ENCODE peak calls at places on chromosomes 2 and 18, in five cellular contexts. H, S, X, N and K are unnamed samples.

GRCh38 chr2:227325824-227326195 is 759 bp downstream of the MFF start:
- DNase-seq in S (peak), H (peak), X (no peak), N (no peak), K (no peak)

GRCh38 chr2:10120938-10121574 is 1.5 kb upstream of the RRM2 start:
- DNase-seq in X (no peak), H (peak), S (peak), N (no peak), K (no peak)

GRCh38 chr2:217142649-217143266 is 282.9 kb upstream of the TNP1 start:
- DNase-seq in S (peak), H (peak), X (no peak), N (peak), K (peak)

GRCh38 chr2:28063492-28063962 is 173.0 kb downstream of the BABAM2 start:
- DNase-seq in N (no peak), S (no peak), H (no peak), X (no peak), K (no peak)

GRCh38 chr2:200944467-200945394 is 18.7 kb downstream of the ORC2 start:
- DNase-seq in H (peak), N (peak), S (peak), X (no peak), K (no peak)

GRCh38 chr2:7015007-7015950 is 98.1 kb downstream of the RNF144A start:
- DNase-seq in S (no peak), X (no peak), N (no peak), H (no peak), K (no peak)

GRCh38 chr2:32450851-32451250 is 94.0 kb downstream of the BIRC6 start:
- DNase-seq in N (no peak), S (no peak), X (no peak), H (no peak), K (no peak)

GRCh38 chr2:158967731-158968395 is 577 bp upstream of the TANC1 start:
- DNase-seq in X (peak), S (peak), N (no peak), H (no peak), K (no peak)

GRCh38 chr2:134202361-134202760 is 51.5 kb upstream of the MGAT5 start:
- DNase-seq in N (no peak), X (no peak), S (no peak), H (no peak), K (no peak)

GRCh38 chr2:128623776-128624424 is 305.2 kb upstream of the HS6ST1 start:
- DNase-seq in H (no peak), S (no peak), N (no peak), X (no peak), K (no peak)

GRCh38 chr18:75405341-75405740 is 22.2 kb downstream of the SMIM21 start:
- DNase-seq in S (no peak), N (no peak), H (no peak), X (no peak), K (no peak)

GRCh38 chr2:109324859-109325258 is 195.9 kb downstream of the SH3RF3 start:
- DNase-seq in X (peak), N (no peak), S (no peak), H (no peak), K (no peak)

GRCh38 chr18:58370662-58371061 is 258.2 kb downstream of the ALPK2 start:
- DNase-seq in N (no peak), H (no peak), S (no peak), X (no peak), K (peak)

GRCh38 chr2:98912221-98912851 is 23.7 kb downstream of the CRACDL start:
- DNase-seq in S (peak), X (no peak), N (peak), H (no peak), K (no peak)

GRCh38 chr2:141889788-141890187 is 241.0 kb downstream of the LRP1B start:
- DNase-seq in H (no peak), N (no peak), X (no peak), S (no peak), K (no peak)

GRCh38 chr18:48566588-48566987 is 27.8 kb downstream of the CTIF start:
- DNase-seq in S (no peak), N (no peak), X (no peak), H (no peak), K (no peak)

GRCh38 chr2:102002229-102002628 is 10.5 kb downstream of the IL1R2 start:
- DNase-seq in X (no peak), S (no peak), H (no peak), N (no peak), K (no peak)

GRCh38 chr2:241546771-241547498 is 11.6 kb upstream of the BOK start:
- DNase-seq in H (peak), S (no peak), N (no peak), X (peak), K (no peak)

GRCh38 chr2:46549159-46549902 is 70.0 kb downstream of the TMEM247 start:
- DNase-seq in H (no peak), S (no peak), N (no peak), X (no peak), K (no peak)

GRCh38 chr18:64165906-64166305 is 17.0 kb upstream of the LINC00305 start:
- DNase-seq in S (no peak), N (no peak), X (no peak), H (no peak), K (no peak)

GRCh38 chr2:222797308-222797707 is 63.5 kb upstream of the ACSL3 start:
- DNase-seq in H (peak), S (peak), X (no peak), N (no peak), K (no peak)

GRCh38 chr2:28633739-28634138 is 117.9 kb upstream of the PPP1CB start:
- DNase-seq in X (peak), N (no peak), S (peak), H (peak), K (no peak)

GRCh38 chr2:31241625-31242270 is 7.8 kb downstream of the EHD3 start:
- DNase-seq in X (no peak), H (no peak), S (no peak), N (no peak), K (no peak)

GRCh38 chr18:63410792-63411191 is 11.5 kb downstream of the VPS4B start:
- DNase-seq in H (peak), X (no peak), S (no peak), N (no peak), K (no peak)

GRCh38 chr2:2083113-2083757 is 247.8 kb downstream of the MYT1L start:
- DNase-seq in X (no peak), H (no peak), S (no peak), N (no peak), K (no peak)

GRCh38 chr2:231648579-231649174 is 56.0 kb downstream of the TEX44 start:
- DNase-seq in N (peak), H (peak), X (peak), S (peak), K (no peak)

GRCh38 chr18:3434685-3435084 is 15.3 kb upstream of the TGIF1 start:
- DNase-seq in S (no peak), H (no peak), N (no peak), X (no peak), K (no peak)

GRCh38 chr2:147382322-147382948 is 462.4 kb upstream of the ACVR2A start:
- DNase-seq in N (no peak), X (no peak), H (no peak), S (no peak), K (no peak)

GRCh38 chr2:207768891-207769596 is 662 bp downstream of the FZD5 start:
- DNase-seq in N (no peak), S (peak), H (peak), X (peak), K (no peak)

GRCh38 chr18:2083691-2084090 is 487.6 kb downstream of the METTL4 start:
- DNase-seq in X (no peak), N (no peak), H (no peak), S (peak), K (no peak)

GRCh38 chr2:118878531-118879149 is 31.2 kb upstream of the EN1 start:
- DNase-seq in N (no peak), S (no peak), X (no peak), H (no peak), K (peak)

GRCh38 chr2:118881490-118882129 is 34.2 kb upstream of the EN1 start:
- DNase-seq in S (peak), X (no peak), N (peak), H (peak), K (peak)

DNA sequence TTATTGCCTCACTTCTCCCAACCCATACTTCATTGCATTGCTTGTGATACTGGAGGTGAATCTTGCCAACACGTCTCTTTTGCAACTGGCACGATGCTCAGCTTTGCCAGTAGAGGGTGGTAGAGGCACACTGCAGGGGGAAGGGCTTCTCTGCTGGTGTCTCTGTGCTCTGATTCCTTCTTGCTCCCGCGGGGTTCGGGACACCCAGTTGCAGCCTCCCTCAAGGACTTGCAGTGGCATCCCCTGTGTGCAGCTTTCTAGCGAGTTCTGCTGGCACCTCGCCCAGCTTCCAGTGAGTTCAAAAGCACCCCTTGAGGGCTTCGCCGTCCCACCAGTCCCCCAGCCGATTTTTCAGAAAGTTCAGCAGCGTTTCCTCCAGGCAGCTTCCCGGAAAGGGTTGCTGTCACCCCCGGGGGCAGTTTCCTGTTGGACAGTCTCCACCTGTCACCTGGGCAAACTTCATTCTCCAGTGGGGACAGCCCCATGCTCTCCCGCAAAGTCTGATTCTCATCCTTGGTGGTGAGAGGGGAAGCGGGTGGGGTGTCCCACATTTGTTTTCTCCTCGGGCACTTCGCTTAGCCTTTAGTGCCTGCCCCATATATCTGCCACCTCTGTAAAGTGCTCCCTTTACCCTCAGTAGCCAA is 35.4 kb upstream of the EN1 start:
- DNase-seq in N (peak), H (peak), S (peak), X (peak), K (peak)
- TF ChIP-seq CTCF in N (peak), H (peak), S (peak), X (peak), K (peak)

GRCh38 chr2:233105930-233106329 is 45.8 kb downstream of the INPP5D start:
- DNase-seq in H (no peak), N (no peak), X (no peak), S (no peak), K (no peak)

GRCh38 chr2:233107011-233107410 is 46.9 kb downstream of the INPP5D start:
- DNase-seq in N (no peak), H (no peak), X (no peak), S (no peak), K (no peak)

GRCh38 chr2:233107906-233108305 is 47.8 kb downstream of the INPP5D start:
- DNase-seq in N (no peak), S (no peak), H (no peak), X (no peak), K (no peak)

GRCh38 chr2:233101826-233102225 is 41.7 kb downstream of the INPP5D start:
- DNase-seq in N (no peak), X (no peak), H (no peak), S (no peak), K (no peak)

GRCh38 chr2:233105156-233105895 is 45.2 kb downstream of the INPP5D start:
- DNase-seq in X (no peak), N (no peak), S (no peak), H (no peak), K (no peak)
- TF ChIP-seq POLR2A in X (no peak), N (no peak), S (no peak), H (no peak), K (no peak)

GRCh38 chr2:75424936-75425619 is 135.7 kb downstream of the EVA1A start:
- DNase-seq in N (no peak), S (peak), H (peak), X (no peak), K (no peak)
- TF ChIP-seq CTCF in N (peak), S (peak), H (peak), X (no peak), K (no peak)

GRCh38 chr2:112541315-112542122 is 746 bp upstream of the POLR1B start:
- DNase-seq in N (no peak), H (no peak), S (peak), X (no peak), K (peak)

GRCh38 chr2:112540906-112541305 is 1.4 kb upstream of the POLR1B start:
- DNase-seq in N (no peak), X (no peak), S (no peak), H (no peak), K (no peak)

GRCh38 chr2:112547333-112547732 is 5.1 kb downstream of the POLR1B start:
- DNase-seq in N (no peak), H (peak), S (peak), X (no peak), K (no peak)

GRCh38 chr2:112542974-112543760 is 902 bp downstream of the POLR1B start:
- DNase-seq in H (peak), X (no peak), S (peak), N (peak), K (no peak)

GRCh38 chr2:112542123-112542973 is at the start of gene POLR1B:
- DNase-seq in S (peak), N (peak), H (peak), X (peak), K (peak)
- TF ChIP-seq POLR2A in S (peak), N (peak), H (peak), X (no peak), K (no peak)

DNA sequence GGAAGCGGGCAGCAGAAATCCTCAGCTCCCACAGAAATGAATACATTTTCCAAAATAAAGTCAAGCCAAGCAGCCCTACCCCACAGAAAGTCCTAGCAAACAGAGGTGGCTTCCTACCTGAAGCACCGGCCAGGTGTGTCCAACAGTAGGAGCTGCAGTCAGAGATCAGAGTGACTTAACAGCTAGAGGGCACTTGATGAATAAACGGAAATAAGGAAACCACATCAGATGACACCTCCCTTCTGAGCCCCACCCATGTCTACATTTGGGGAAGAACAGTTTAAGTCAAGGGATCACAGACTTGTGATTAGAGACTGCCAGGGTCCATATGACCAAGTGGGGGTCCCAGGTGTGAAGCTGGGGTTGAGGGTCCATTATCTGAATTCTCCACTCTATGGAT is at the start of gene CXCR1:
- DNase-seq in S (no peak), X (no peak), N (no peak), H (no peak), K (no peak)
- TF ChIP-seq CTCF in S (no peak), X (no peak), N (no peak), H (no peak), K (no peak)

GRCh38 chr18:22349966-22350365 is 67.7 kb downstream of the CTAGE1 start:
- DNase-seq in H (no peak), S (no peak), X (no peak), N (no peak), K (peak)
- TF ChIP-seq POLR2A in H (no peak), S (no peak), X (no peak), N (no peak), K (no peak)